ENCODE peak calls at places on chromosomes 12 and 14, in five cellular contexts. J is Karpas-422, H is mammary epithelial cell, W is IMR-90, T is K562. V is an unnamed sample.

GRCh38 chr12:3205742-3206519 is 128.8 kb downstream of the TSPAN9 start:
- DNase-seq in T (no peak), W (peak), H (no peak), J (no peak), V (no peak)

GRCh38 chr12:70186436-70186835 is 56.8 kb upstream of the CNOT2 start:
- DNase-seq in J (no peak), H (no peak), T (no peak), W (no peak), V (no peak)

GRCh38 chr12:70744133-70744532 is 106.9 kb upstream of the PTPRB start:
- DNase-seq in H (peak), W (no peak), T (no peak), J (no peak), V (no peak)

GRCh38 chr12:128019996-128020544 is 246.9 kb upstream of the TMEM132C start:
- DNase-seq in J (no peak), H (no peak), T (peak), W (no peak), V (no peak)

GRCh38 chr14:61476737-61477410 is 155.5 kb downstream of the PRKCH start:
- DNase-seq in H (peak), T (peak), W (peak), J (peak), V (peak)

GRCh38 chr12:31897791-31898503 is 61.3 kb upstream of the RESF1 start:
- DNase-seq in J (peak), W (no peak), H (peak), T (peak), V (no peak)

GRCh38 chr12:126483145-126484068 is 1418.2 kb downstream of the AACS start:
- DNase-seq in J (no peak), T (no peak), H (no peak), W (no peak), V (no peak)

GRCh38 chr14:75545907-75546306 is 23.6 kb downstream of the BATF start:
- DNase-seq in H (no peak), T (no peak), J (no peak), W (no peak), V (no peak)

GRCh38 chr14:55412686-55413085 is 1.1 kb upstream of the ATG14 start:
- DNase-seq in W (no peak), T (no peak), J (no peak), H (peak), V (no peak)

GRCh38 chr12:5433081-5433839 is 1.4 kb downstream of the NTF3 start:
- DNase-seq in T (no peak), W (peak), J (no peak), H (no peak), V (no peak)

GRCh38 chr14:50139192-50139591 is 22.8 kb upstream of the VCPKMT start:
- DNase-seq in J (peak), T (no peak), H (no peak), W (no peak), V (no peak)

GRCh38 chr14:96102071-96102856 is 63.1 kb downstream of the C14orf132 start:
- DNase-seq in W (peak), J (no peak), T (no peak), H (no peak), V (no peak)

GRCh38 chr12:53345486-53346195 is 9.5 kb upstream of the SP7 start:
- DNase-seq in T (no peak), J (no peak), H (no peak), W (no peak), V (no peak)

GRCh38 chr12:100229876-100230275 is 29.3 kb downstream of the ACTR6 start:
- DNase-seq in T (no peak), J (no peak), H (peak), W (no peak), V (no peak)

GRCh38 chr12:117850048-117850447 is 118.7 kb downstream of the KSR2 start:
- DNase-seq in T (peak), W (peak), J (peak), H (peak), V (peak)

GRCh38 chr14:51337520-51337919 is 97.5 kb downstream of the TMX1 start:
- DNase-seq in T (no peak), W (no peak), J (no peak), H (peak), V (no peak)
- H3K9ac ChIP-seq in T (no peak), W (no peak), J (no peak), H (no peak), V (no peak)

GRCh38 chr12:180445-180844 is 33.5 kb downstream of the SLC6A12 start:
- DNase-seq in H (no peak), T (peak), W (peak), J (no peak), V (peak)
- H3K9ac ChIP-seq in H (no peak), T (no peak), W (no peak), J (no peak), V (no peak)

GRCh38 chr12:113877608-113878007 is 88.5 kb downstream of the RBM19 start:
- DNase-seq in J (no peak), H (no peak), W (no peak), T (no peak), V (no peak)
- H3K9ac ChIP-seq in J (no peak), H (no peak), W (no peak), T (no peak), V (no peak)

GRCh38 chr12:104303538-104304151 is at the start of gene EID3:
- DNase-seq in J (no peak), T (no peak), W (peak), H (peak), V (peak)
- H3K9ac ChIP-seq in J (no peak), T (no peak), W (peak), H (peak), V (peak)

GRCh38 chr14:87139299-87139698 is 853.7 kb downstream of the GALC start:
- DNase-seq in T (no peak), W (peak), H (peak), J (no peak), V (no peak)
- H3K9ac ChIP-seq in T (no peak), W (no peak), H (no peak), J (peak), V (no peak)

DNA sequence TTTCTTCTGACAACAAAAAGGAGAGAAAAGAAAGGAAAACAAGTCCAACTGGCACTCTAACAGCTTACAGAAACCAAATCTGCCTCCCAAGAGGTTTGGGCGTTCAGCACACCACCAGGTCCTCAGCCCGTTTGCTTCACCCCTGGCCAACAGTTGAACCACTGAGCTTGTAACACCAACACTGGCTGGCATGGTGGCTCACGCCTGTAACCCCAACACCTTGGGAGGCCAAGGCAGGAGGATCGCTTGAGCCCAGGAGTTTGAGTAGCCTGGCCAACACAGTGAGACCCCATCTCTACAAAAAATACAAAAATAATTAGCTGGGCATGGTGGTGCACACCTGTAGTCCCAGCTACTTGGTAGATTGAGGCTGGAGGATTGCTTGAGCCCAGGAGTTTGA is 19.4 kb downstream of the CCDC88C start:
- DNase-seq in W (no peak), T (no peak), H (no peak), J (no peak), V (no peak)
- H3K9ac ChIP-seq in W (no peak), T (no peak), H (no peak), J (no peak), V (peak)

DNA sequence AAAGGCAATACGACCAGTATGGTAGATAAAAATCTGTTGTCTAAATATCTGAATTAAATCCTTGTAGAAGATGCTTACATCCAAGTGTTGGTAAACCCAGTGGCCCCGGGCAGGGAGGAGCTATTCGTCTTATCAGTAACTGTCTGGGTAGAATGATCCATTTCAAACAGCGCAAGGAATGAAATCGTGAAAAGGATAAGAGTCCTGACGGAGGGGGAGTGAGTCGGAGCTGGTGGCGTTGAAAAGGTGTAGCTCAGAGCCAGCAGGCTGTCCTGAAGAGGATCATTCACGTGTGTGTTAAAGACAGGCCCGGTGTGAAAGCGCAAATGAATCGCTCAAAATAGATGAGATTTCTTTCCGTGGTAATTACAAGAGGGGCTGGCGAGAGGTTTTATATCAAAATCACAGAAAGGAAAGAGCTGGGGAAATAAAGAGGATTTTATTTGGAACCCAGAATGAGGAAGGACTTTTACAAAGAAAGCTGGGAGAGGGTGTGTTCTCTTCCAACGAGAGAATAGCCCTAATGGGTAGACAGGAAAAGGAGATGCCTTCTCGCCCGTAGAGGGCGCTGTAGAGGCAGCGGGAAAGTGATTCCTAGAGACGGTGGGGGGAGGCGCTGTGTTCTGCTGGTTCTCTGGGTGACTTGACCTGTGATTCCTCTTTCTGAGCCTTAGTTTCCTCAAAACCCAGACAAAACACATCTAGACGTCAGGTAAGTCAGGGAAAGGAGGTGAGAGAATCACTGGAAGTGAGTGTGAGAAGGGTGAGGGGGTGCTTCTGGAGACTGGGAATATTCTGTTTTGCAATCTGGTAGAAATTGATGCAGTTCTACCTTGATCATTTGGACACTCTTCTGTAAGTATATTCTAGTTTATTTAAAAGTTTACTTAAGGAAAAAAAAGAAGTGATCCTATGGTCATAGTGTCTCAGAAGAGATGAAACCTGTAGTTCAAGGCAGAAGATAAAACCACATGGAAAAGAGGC is 39.3 kb downstream of the SRRM4 start:
- DNase-seq in T (peak), H (no peak), W (no peak), J (peak), V (peak)
- H3K9ac ChIP-seq in T (no peak), H (no peak), W (no peak), J (no peak), V (no peak)

GRCh38 chr14:68364823-68365222 is 428.0 kb downstream of the ZFP36L1 start:
- DNase-seq in H (no peak), J (no peak), T (no peak), W (no peak), V (no peak)
- H3K9ac ChIP-seq in H (no peak), J (no peak), T (no peak), W (no peak), V (no peak)

V was measured in colonic mucosa.